ENCODE peak calls at places on chromosome 2, in nine cellular contexts. D is EH; K is right cardiac atrium; M is OCI-LY7; V is NCI-H774; Q is GM13977; C is MM.1S; F is stimulated activated CD4-positive, alpha-beta T cell treated with anti-CD3 and anti-CD28 coated beads, Interleukin-4, amount 100 ng/mL, for 48 hours; L is LoVo. G is an unnamed sample.
A peak's percentile ranks its signal among the peaks of the same experiment; 100 is the strongest.

GRCh38 chr2:120857931-120858330 is 122.3 kb downstream of the GLI2 start:
- DNase-seq in V (no peak), Q (no peak), D (no peak), C (no peak), K (no peak), M (no peak), F (no peak), L (no peak), G (no peak)

GRCh38 chr2:213306320-213306942 is 22.2 kb downstream of the SPAG16 start:
- DNase-seq in M (no peak), K (peak; percentile 78), L (no peak), F (no peak), D (peak; percentile 65), Q (no peak), C (no peak), V (no peak), G (no peak)

GRCh38 chr2:196268538-196269338 is 97.4 kb upstream of the STK17B start:
- DNase-seq in L (no peak), D (peak; percentile 69), V (no peak), F (no peak), K (no peak), C (no peak), M (peak; percentile 48), Q (no peak), G (no peak)

GRCh38 chr2:163469561-163469962 is 266.2 kb downstream of the FIGN start:
- DNase-seq in V (no peak), D (no peak), M (no peak), K (no peak), F (no peak), L (no peak), C (no peak), Q (no peak), G (no peak)

GRCh38 chr2:97870396-97870843 is 125.3 kb downstream of the TMEM131 start:
- DNase-seq in D (peak; percentile 98), L (peak; percentile 52), K (no peak), C (peak; percentile 94), V (no peak), F (no peak), M (peak; percentile 55), Q (peak; percentile 66), G (no peak)

GRCh38 chr2:170817247-170817998 is 736 bp downstream of the GAD1 start:
- DNase-seq in L (no peak), Q (peak; percentile 51), K (no peak), M (no peak), F (no peak), C (no peak), V (peak; percentile 50), D (peak; percentile 30), G (peak; percentile 41)

GRCh38 chr2:239790313-239790712 is 234.8 kb downstream of the NDUFA10 start:
- DNase-seq in K (no peak), C (no peak), D (no peak), Q (no peak), V (no peak), F (no peak), M (no peak), L (no peak), G (no peak)

GRCh38 chr2:99389371-99389770 is 52.2 kb downstream of the EIF5B start:
- DNase-seq in D (peak; percentile 85), M (no peak), F (no peak), Q (no peak), V (no peak), K (no peak), L (no peak), C (no peak), G (no peak)

GRCh38 chr2:46635442-46635841 is 156.1 kb downstream of the TMEM247 start:
- DNase-seq in K (no peak), M (no peak), Q (no peak), V (no peak), D (no peak), L (no peak), C (no peak), F (no peak), G (no peak)

GRCh38 chr2:27085062-27085669 is 1.4 kb upstream of the KHK start:
- DNase-seq in Q (no peak), V (no peak), F (no peak), C (no peak), L (no peak), D (no peak), M (no peak), K (peak; percentile 65), G (no peak)

GRCh38 chr2:196166876-196167275 is 4.5 kb downstream of the STK17B start:
- DNase-seq in C (peak; percentile 48), M (no peak), D (peak; percentile 86), F (no peak), K (no peak), Q (no peak), L (no peak), V (no peak), G (no peak)

GRCh38 chr2:190979906-190980629 is 33.9 kb downstream of the STAT1 start:
- DNase-seq in Q (no peak), C (no peak), M (no peak), K (peak; percentile 92), V (no peak), L (no peak), D (peak; percentile 67), F (no peak), G (peak; percentile 89)

GRCh38 chr2:134371041-134371440 is 117.2 kb downstream of the MGAT5 start:
- DNase-seq in M (no peak), K (peak; percentile 45), D (peak; percentile 92), L (no peak), Q (no peak), F (no peak), C (no peak), V (no peak), G (no peak)

GRCh38 chr2:154158101-154158500 is 286.4 kb downstream of the GALNT13 start:
- DNase-seq in D (no peak), C (no peak), K (no peak), V (no peak), F (no peak), M (no peak), L (no peak), Q (no peak), G (no peak)

GRCh38 chr2:223075301-223076270 is 23.6 kb downstream of the KCNE4 start:
- DNase-seq in Q (no peak), V (no peak), C (peak; percentile 54), D (peak; percentile 64), L (no peak), M (no peak), F (no peak), K (no peak), G (no peak)

GRCh38 chr2:100900156-100900795 is 80.3 kb downstream of the NPAS2 start:
- DNase-seq in M (no peak), Q (no peak), V (no peak), F (no peak), K (no peak), C (no peak), D (no peak), L (no peak), G (no peak)